ENCODE peak calls at places on chromosomes 3 and 15, in nine cellular contexts. L is heart left ventricle, N is A549, F is brain microvascular endothelial cell, A is stomach, M is pancreas, Y is endothelial cell, S is AG09319, Z is Calu3. I is an unnamed sample.

GRCh38 chr15:51144021-51144532 is 49.4 kb upstream of the TNFAIP8L3 start:
- DNase-seq in Z (no peak), L (no peak), F (peak; percentile 82), N (peak; percentile 57), S (peak; percentile 28), A (no peak), Y (no peak), M (no peak), I (no peak)

GRCh38 chr3:15051531-15051930 is 13.6 kb downstream of the MRPS25 start:
- DNase-seq in L (no peak), A (peak; percentile 59), Y (peak; percentile 67), N (peak; percentile 60), M (peak; percentile 36), S (no peak), Z (peak; percentile 63), F (peak; percentile 42), I (peak; percentile 69)

GRCh38 chr3:197750863-197751737 is 1.4 kb downstream of the FYTTD1 start:
- DNase-seq in M (peak; percentile 43), N (peak; percentile 31), Z (peak; percentile 27), A (peak; percentile 40), L (peak; percentile 62), Y (peak; percentile 9), S (no peak), F (peak; percentile 43), I (peak; percentile 65)

GRCh38 chr3:185069583-185070030 is 83.3 kb downstream of the C3orf70 start:
- DNase-seq in L (no peak), Z (no peak), N (no peak), A (no peak), M (no peak), F (no peak), Y (peak; percentile 53), S (no peak), I (peak; percentile 17)

GRCh38 chr15:63243101-63243500 is 34.3 kb upstream of the APH1B start:
- DNase-seq in M (no peak), Z (no peak), S (peak; percentile 64), Y (no peak), L (peak; percentile 27), N (no peak), F (no peak), A (no peak), I (no peak)

GRCh38 chr3:49119439-49119838 is 1.2 kb downstream of the USP19 start:
- DNase-seq in F (no peak), S (no peak), Z (no peak), A (no peak), N (no peak), Y (no peak), M (no peak), L (no peak), I (no peak)

GRCh38 chr3:59704292-59704691 is 654.5 kb upstream of the CFAP20DC start:
- DNase-seq in L (no peak), Y (no peak), M (no peak), S (no peak), N (no peak), F (no peak), A (no peak), Z (no peak), I (no peak)

GRCh38 chr15:41465822-41466421 is 27.8 kb upstream of the ITPKA start:
- DNase-seq in F (peak; percentile 36), N (peak; percentile 56), A (no peak), Z (peak; percentile 11), M (no peak), Y (peak; percentile 42), L (no peak), S (peak; percentile 20), I (peak; percentile 48)

GRCh38 chr3:17175187-17175839 is 290.6 kb downstream of the PLCL2 start:
- DNase-seq in N (no peak), L (no peak), Y (no peak), M (no peak), A (no peak), Z (no peak), F (peak; percentile 43), S (peak; percentile 44), I (no peak)

GRCh38 chr15:68313501-68314390 is 36.2 kb downstream of the FEM1B start:
- DNase-seq in Y (no peak), F (no peak), Z (no peak), L (peak; percentile 12), N (no peak), S (no peak), A (peak; percentile 16), M (no peak), I (no peak)

GRCh38 chr3:42755681-42756578 is 17.1 kb downstream of the CCDC13 start:
- DNase-seq in Y (no peak), M (no peak), S (no peak), L (no peak), Z (no peak), N (peak; percentile 28), F (peak; percentile 22), A (peak; percentile 51), I (peak; percentile 34)

GRCh38 chr3:157501863-157502262 is 1.4 kb downstream of the VEPH1 start:
- DNase-seq in F (no peak), Y (no peak), L (no peak), S (no peak), Z (no peak), N (no peak), A (no peak), M (no peak), I (no peak)

GRCh38 chr3:71510485-71510884 is 73.0 kb downstream of the FOXP1 start:
- DNase-seq in M (no peak), F (peak; percentile 72), L (no peak), Z (no peak), Y (no peak), N (peak; percentile 46), S (no peak), A (no peak), I (no peak)

GRCh38 chr3:146466596-146466995 is 2.8 kb downstream of the PLSCR2 start:
- DNase-seq in L (no peak), Y (no peak), F (no peak), N (no peak), S (no peak), M (no peak), Z (no peak), A (no peak), I (no peak)

GRCh38 chr15:100713163-100713867 is 110.9 kb downstream of the ASB7 start:
- DNase-seq in Y (no peak), N (peak; percentile 90), F (peak; percentile 77), A (no peak), L (no peak), M (peak; percentile 61), Z (peak; percentile 97), S (no peak), I (no peak)

GRCh38 chr3:114151091-114151490 is 27.8 kb downstream of the DRD3 start:
- DNase-seq in F (no peak), Y (no peak), N (no peak), Z (no peak), M (no peak), S (no peak), A (no peak), L (no peak), I (no peak)

GRCh38 chr3:114157321-114157720 is 21.5 kb downstream of the DRD3 start:
- DNase-seq in Y (no peak), S (no peak), A (no peak), N (no peak), L (no peak), F (no peak), M (no peak), Z (no peak), I (no peak)

GRCh38 chr3:114154321-114154821 is 24.5 kb downstream of the DRD3 start:
- DNase-seq in L (no peak), S (no peak), Z (no peak), A (no peak), Y (no peak), M (no peak), N (no peak), F (no peak), I (no peak)

GRCh38 chr3:114152519-114153151 is 26.2 kb downstream of the DRD3 start:
- DNase-seq in M (peak; percentile 82), N (peak; percentile 76), S (peak; percentile 40), L (peak; percentile 80), F (peak; percentile 65), Z (peak; percentile 86), Y (peak; percentile 77), A (peak; percentile 75), I (peak; percentile 92)

GRCh38 chr3:114155370-114155821 is 23.5 kb downstream of the DRD3 start:
- DNase-seq in M (no peak), L (no peak), Z (peak; percentile 16), S (no peak), N (peak; percentile 61), A (no peak), F (peak; percentile 34), Y (peak; percentile 51), I (peak; percentile 48)
- TF ChIP-seq CTCF in M (no peak), L (no peak), Z (peak; percentile 36), S (peak; percentile 45), N (peak; percentile 67), A (peak; percentile 16), F (peak; percentile 80), Y (peak; percentile 43), I (peak; percentile 38)

GRCh38 chr15:32657198-32657886 is 15.8 kb downstream of the SCG5 start:
- DNase-seq in Y (no peak), N (no peak), Z (no peak), M (peak; percentile 54), A (peak; percentile 70), F (peak; percentile 22), S (no peak), L (no peak), I (peak; percentile 13)
- TF ChIP-seq CTCF in Y (no peak), N (peak; percentile 11), Z (no peak), M (peak; percentile 13), A (peak; percentile 8), F (peak; percentile 63), S (no peak), L (no peak), I (no peak)

GRCh38 chr3:195736866-195737490 is 16.2 kb downstream of the MUC20 start:
- DNase-seq in N (no peak), Y (no peak), Z (no peak), L (no peak), S (no peak), F (no peak), A (no peak), M (no peak), I (no peak)
- TF ChIP-seq CTCF in N (no peak), Y (no peak), Z (no peak), L (no peak), S (no peak), F (no peak), A (no peak), M (no peak), I (no peak)

GRCh38 chr3:167839460-167839859 is 103.9 kb downstream of the SERPINI1 start:
- DNase-seq in L (no peak), A (no peak), Y (no peak), M (no peak), S (no peak), Z (no peak), N (no peak), F (no peak), I (no peak)

GRCh38 chr3:167835359-167835758 is 99.8 kb downstream of the SERPINI1 start:
- DNase-seq in F (no peak), N (no peak), Y (no peak), S (no peak), M (no peak), Z (no peak), L (no peak), A (no peak), I (no peak)

GRCh38 chr3:167835953-167836352 is 100.4 kb downstream of the SERPINI1 start:
- DNase-seq in Y (no peak), F (no peak), Z (no peak), A (no peak), N (no peak), L (no peak), M (no peak), S (no peak), I (no peak)

GRCh38 chr3:167840247-167840646 is 104.7 kb downstream of the SERPINI1 start:
- DNase-seq in Y (no peak), A (no peak), N (no peak), Z (no peak), S (no peak), F (no peak), L (no peak), M (no peak), I (no peak)

GRCh38 chr3:167837430-167837829 is 101.9 kb downstream of the SERPINI1 start:
- DNase-seq in M (no peak), N (no peak), Y (no peak), Z (no peak), F (no peak), A (no peak), S (no peak), L (no peak), I (no peak)
- TF ChIP-seq CTCF in M (no peak), N (peak; percentile 36), Y (no peak), Z (no peak), F (no peak), A (no peak), S (peak; percentile 20), L (no peak), I (no peak)